ENCODE peak calls at places on chromosomes 4 and X, in five cellular contexts. I is D341Med; F is dorsolateral prefrontal cortex; E is heart left ventricle; G is stimulated activated CD4-positive, alpha-beta T cell treated with anti-CD3 and anti-CD28 coated beads, Interleukin-4, amount 100 ng/mL, for 4 hours. A is an unnamed sample.

GRCh38 chr4:67549123-67549522 is 3.8 kb upstream of the CENPC start:
- DNase-seq in I (no peak), F (no peak), E (no peak), G (no peak), A (no peak)

GRCh38 chr4:106704253-106704870 is 331.8 kb downstream of the DKK2 start:
- DNase-seq in I (no peak), F (no peak), E (no peak), G (no peak), A (no peak)

GRCh38 chr4:40305329-40306193 is 29.6 kb upstream of the CHRNA9 start:
- DNase-seq in I (no peak), F (no peak), E (no peak), G (no peak), A (peak; percentile 91)

GRCh38 chr4:77618383-77619241 is 13.0 kb downstream of the CXCL13 start:
- DNase-seq in I (peak; percentile 83), F (peak; percentile 60), E (peak; percentile 64), G (peak; percentile 33), A (peak; percentile 45)

GRCh38 chr4:99021386-99021785 is 25.9 kb downstream of the METAP1 start:
- DNase-seq in I (no peak), F (no peak), E (no peak), G (no peak), A (no peak)

GRCh38 chr4:8834681-8835220 is 36.9 kb downstream of the HMX1 start:
- DNase-seq in I (peak; percentile 11), F (peak; percentile 16), E (peak; percentile 12), G (no peak), A (no peak)

GRCh38 chr4:53039741-53040458 is 177.8 kb downstream of the RASL11B start:
- DNase-seq in I (no peak), F (no peak), E (no peak), G (no peak), A (no peak)

GRCh38 chr4:22987861-22988260 is 295.1 kb downstream of the GBA3 start:
- DNase-seq in I (no peak), F (no peak), E (no peak), G (no peak), A (no peak)

GRCh38 chr4:7383251-7383650 is 51.5 kb downstream of the PSAPL1 start:
- DNase-seq in I (peak; percentile 58), F (peak; percentile 37), E (peak; percentile 4), G (no peak), A (no peak)

GRCh38 chrX:118257781-118258180 is 88.1 kb upstream of the WDR44 start:
- DNase-seq in I (no peak), F (no peak), E (no peak), G (no peak), A (no peak)

GRCh38 chr4:8906991-8907595 is 35.5 kb upstream of the HMX1 start:
- DNase-seq in I (peak; percentile 13), F (peak; percentile 15), E (peak; percentile 4), G (no peak), A (no peak)

GRCh38 chr4:7000421-7001176 is 42.6 kb upstream of the TADA2B start:
- DNase-seq in I (no peak), F (no peak), E (no peak), G (no peak), A (no peak)

GRCh38 chrX:41258871-41259270 is 75.1 kb upstream of the DDX3X start:
- DNase-seq in I (no peak), F (no peak), E (no peak), G (no peak), A (no peak)

GRCh38 chr4:125735107-125735506 is 420.4 kb downstream of the FAT4 start:
- DNase-seq in I (no peak), F (no peak), E (no peak), G (no peak), A (no peak)

GRCh38 chr4:54268151-54268550 is 39.1 kb downstream of the PDGFRA start:
- DNase-seq in I (no peak), F (no peak), E (no peak), G (no peak), A (no peak)

GRCh38 chr4:4397441-4397819 is 10.5 kb downstream of the NSG1 start:
- DNase-seq in I (no peak), F (no peak), E (no peak), G (no peak), A (no peak)

GRCh38 chrX:107825698-107826285 is at the start of gene MID2:
- DNase-seq in I (peak; percentile 22), F (no peak), E (peak; percentile 34), G (peak; percentile 31), A (peak; percentile 4)

GRCh38 chr4:142418697-142419096 is 427.4 kb downstream of the INPP4B start:
- DNase-seq in I (no peak), F (no peak), E (no peak), G (no peak), A (no peak)

GRCh38 chr4:147741190-147741788 is 9.4 kb downstream of the ARHGAP10 start:
- DNase-seq in I (no peak), F (no peak), E (no peak), G (no peak), A (no peak)

GRCh38 chr4:8877780-8878040 is 6.1 kb upstream of the HMX1 start:
- DNase-seq in I (no peak), F (no peak), E (no peak), G (no peak), A (no peak)

A was measured in stimulated activated naive B cell treated with anti-CD40 and anti-IgM and Interleukin-4, amounts not matched to agents 10 μg/mL and 1 μg/mL and 100 μg/mL, for 72 hours.